ENCODE peak calls at places on chromosome X, in five cellular contexts. P is astrocyte of the cerebellum, M is WERI-Rb-1, C is neural progenitor cell, H is foreskin fibroblast. B is an unnamed sample.

GRCh38 chrX:11472879-11473278 is 179.7 kb downstream of the AMELX start:
- DNase-seq in H (no peak), P (no peak), M (no peak), C (no peak), B (no peak)

GRCh38 chrX:53556868-53557267 is 122.7 kb upstream of the HSD17B10 start:
- DNase-seq in C (no peak), H (no peak), M (no peak), P (no peak), B (no peak)

GRCh38 chrX:45722471-45722870 is 521.8 kb upstream of the DIPK2B start:
- DNase-seq in M (no peak), H (no peak), C (no peak), P (no peak), B (no peak)

GRCh38 chrX:2184089-2184488 is 316.7 kb downstream of the DHRSX start:
- DNase-seq in C (no peak), M (no peak), H (no peak), P (no peak), B (no peak)

GRCh38 chrX:6210230-6210629 is 18.4 kb downstream of the NLGN4X start:
- DNase-seq in H (no peak), P (no peak), M (no peak), C (no peak), B (no peak)

GRCh38 chrX:106201502-106202178 is 33.5 kb downstream of the PWWP3B start:
- DNase-seq in P (no peak), C (peak), M (no peak), H (no peak), B (no peak)

GRCh38 chrX:18899796-18900380 is 84.0 kb downstream of the PHKA2 start:
- DNase-seq in C (peak), H (peak), P (no peak), M (peak), B (no peak)

GRCh38 chrX:147912093-147912801 is 528 bp downstream of the FMR1 start:
- DNase-seq in H (peak), P (no peak), M (peak), C (peak), B (peak)

GRCh38 chrX:49995021-49995731 is 72.8 kb downstream of the CLCN5 start:
- DNase-seq in C (no peak), M (no peak), P (no peak), H (peak), B (peak)

GRCh38 chrX:136272325-136272724 is 21.1 kb upstream of the MAP7D3 start:
- DNase-seq in M (no peak), H (no peak), P (no peak), C (no peak), B (no peak)

GRCh38 chrX:48573690-48574269 is 504 bp upstream of the RBM3 start:
- DNase-seq in M (no peak), H (no peak), P (no peak), C (no peak), B (no peak)

GRCh38 chrX:132257116-132257515 is 37.9 kb upstream of the RAP2C start:
- DNase-seq in H (no peak), C (no peak), M (no peak), P (peak), B (peak)

GRCh38 chrX:119455264-119455663 is 13.0 kb upstream of the SLC25A5 start:
- DNase-seq in C (no peak), M (no peak), H (no peak), P (no peak), B (peak)

GRCh38 chrX:151722241-151722846 is 6.5 kb downstream of the FATE1 start:
- DNase-seq in C (peak), M (peak), P (no peak), H (no peak), B (no peak)

GRCh38 chrX:20285513-20285912 is 18.8 kb upstream of the RPS6KA3 start:
- DNase-seq in M (no peak), C (no peak), H (no peak), P (no peak), B (no peak)

GRCh38 chrX:45743081-45743533 is 542.4 kb upstream of the DIPK2B start:
- DNase-seq in M (peak), C (no peak), P (no peak), H (peak), B (peak)

GRCh38 chrX:10884246-10884645 is 226.9 kb upstream of the HCCS start:
- DNase-seq in H (peak), M (no peak), C (no peak), P (no peak), B (no peak)

GRCh38 chrX:44748014-44748413 is 95.8 kb upstream of the DUSP21 start:
- DNase-seq in H (no peak), P (no peak), C (no peak), M (no peak), B (peak)

GRCh38 chrX:132908891-132909290 is 49.5 kb downstream of the HS6ST2 start:
- DNase-seq in P (no peak), H (no peak), M (no peak), C (peak), B (no peak)

GRCh38 chrX:16585486-16586370 is 64.2 kb upstream of the S100G start:
- DNase-seq in H (no peak), C (no peak), M (no peak), P (no peak), B (no peak)

GRCh38 chrX:41009816-41010187 is 75.4 kb upstream of the USP9X start:
- DNase-seq in M (no peak), P (no peak), H (no peak), C (no peak), B (peak)

GRCh38 chrX:139286342-139286741 is 244.2 kb upstream of the F9 start:
- DNase-seq in C (no peak), P (no peak), H (no peak), M (no peak), B (no peak)

GRCh38 chrX:148698221-148698620 is 197.8 kb downstream of the AFF2 start:
- DNase-seq in M (no peak), H (no peak), C (no peak), P (no peak), B (no peak)

GRCh38 chrX:107619836-107620235 is 8.5 kb upstream of the PRPS1 start:
- DNase-seq in P (no peak), C (no peak), M (no peak), H (no peak), B (no peak)

GRCh38 chrX:149314031-149314430 is 191.1 kb downstream of the IDS start:
- DNase-seq in C (no peak), M (no peak), P (peak), H (peak), B (no peak)

GRCh38 chrX:87621697-87622096 is 104.1 kb downstream of the KLHL4 start:
- DNase-seq in P (no peak), M (no peak), H (no peak), C (no peak), B (no peak)

GRCh38 chrX:8873956-8874355 is 72.8 kb upstream of the FAM9A start:
- DNase-seq in C (no peak), M (no peak), P (no peak), H (no peak), B (no peak)

DNA sequence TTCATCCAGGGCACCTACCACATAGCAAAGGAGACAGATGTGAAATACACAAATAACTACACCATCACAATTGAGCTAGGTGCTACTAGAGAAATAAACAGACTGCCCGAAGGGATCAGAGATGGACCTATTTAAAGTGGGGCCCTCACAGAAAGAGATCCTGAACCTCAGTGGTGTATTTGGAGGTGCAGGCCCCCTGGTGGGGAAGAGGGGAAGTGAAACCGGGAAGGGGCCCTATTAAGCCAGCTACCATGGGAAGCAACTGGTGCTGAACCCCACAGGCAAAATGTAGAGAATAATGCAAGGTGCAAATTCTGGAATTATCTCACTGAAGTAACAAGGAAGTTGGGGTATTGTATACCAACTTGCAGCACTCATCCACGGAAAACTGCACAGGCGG is 78.6 kb upstream of the FAM9A start:
- DNase-seq in C (peak), P (no peak), H (no peak), M (peak), B (no peak)
- TF ChIP-seq CTCF in C (peak), P (peak), H (peak), M (peak), B (peak)

DNA sequence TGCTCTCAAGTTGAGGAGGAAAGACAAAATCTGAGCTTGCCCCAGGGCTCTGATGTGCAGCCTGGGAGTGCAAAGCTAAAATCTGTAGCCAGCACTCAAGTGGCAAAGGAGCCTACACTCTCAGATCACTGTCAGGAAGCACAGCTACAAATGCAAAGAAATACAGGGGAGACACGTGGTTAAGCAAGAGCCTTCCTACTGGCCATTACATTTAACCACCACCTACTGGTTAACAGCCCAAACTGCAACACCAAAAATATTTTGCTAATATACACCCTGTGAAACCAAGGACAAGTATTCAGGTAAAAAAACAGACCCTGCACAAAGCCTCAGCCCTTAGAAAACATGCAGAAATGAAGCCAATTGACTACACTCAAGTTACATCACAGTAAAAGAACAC is 170.4 kb upstream of the FGF16 start:
- DNase-seq in P (no peak), H (no peak), C (no peak), M (no peak), B (no peak)
- TF ChIP-seq CTCF in P (no peak), H (no peak), C (peak), M (peak), B (no peak)

DNA sequence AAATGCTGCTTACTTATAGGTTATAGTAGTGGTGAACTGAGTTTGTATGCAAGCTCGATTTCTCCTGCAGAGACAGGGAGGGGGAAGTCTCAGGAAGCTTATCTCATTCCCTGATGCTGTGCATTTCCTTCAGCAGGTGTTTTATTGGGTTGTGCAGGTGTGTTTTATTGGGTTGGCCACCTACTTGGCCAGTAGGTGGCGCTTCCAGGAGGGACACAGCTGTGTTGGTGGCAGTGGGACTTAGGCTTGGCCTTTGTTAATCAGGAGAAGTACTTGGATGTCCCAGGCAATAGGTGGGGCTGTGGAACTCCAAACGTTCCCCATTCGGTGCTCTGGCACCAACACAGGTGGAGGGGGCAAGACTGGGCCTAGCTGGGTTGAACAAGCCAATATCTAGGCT is 196.0 kb upstream of the DCAF8L1 start:
- DNase-seq in H (no peak), M (peak), P (no peak), C (peak), B (no peak)
- TF ChIP-seq CTCF in H (no peak), M (peak), P (peak), C (peak), B (peak)

GRCh38 chrX:68807818-68808217 is 21.0 kb upstream of the EFNB1 start:
- DNase-seq in P (no peak), H (no peak), C (peak), M (no peak), B (no peak)
- TF ChIP-seq CTCF in P (peak), H (peak), C (peak), M (peak), B (peak)

GRCh38 chrX:17590892-17591740 is 146.2 kb upstream of the SCML1 start:
- DNase-seq in P (peak), M (peak), C (peak), H (peak), B (peak)
- TF ChIP-seq CTCF in P (peak), M (peak), C (peak), H (peak), B (peak)

GRCh38 chrX:154761977-154762528 is 611 bp upstream of the DKC1 start:
- DNase-seq in M (no peak), C (no peak), P (no peak), H (no peak), B (no peak)

GRCh38 chrX:154758696-154759095 is 4.0 kb upstream of the DKC1 start:
- DNase-seq in M (no peak), P (no peak), C (no peak), H (no peak), B (no peak)

GRCh38 chrX:154762529-154763296 is at the start of gene DKC1:
- DNase-seq in C (peak), P (peak), H (peak), M (peak), B (peak)
- TF ChIP-seq CTCF in C (peak), P (no peak), H (no peak), M (peak), B (peak)

GRCh38 chrX:97314348-97314747 is 430.6 kb downstream of the RPA4 start:
- DNase-seq in M (no peak), P (no peak), H (no peak), C (no peak), B (no peak)

GRCh38 chrX:97311066-97311778 is 427.5 kb downstream of the RPA4 start:
- DNase-seq in M (no peak), C (no peak), P (no peak), H (no peak), B (no peak)

GRCh38 chrX:97310373-97310772 is 426.7 kb downstream of the RPA4 start:
- DNase-seq in C (peak), P (peak), H (no peak), M (no peak), B (no peak)

GRCh38 chrX:97320305-97320704 is 436.6 kb downstream of the RPA4 start:
- DNase-seq in H (no peak), P (no peak), C (no peak), M (no peak), B (no peak)

DNA sequence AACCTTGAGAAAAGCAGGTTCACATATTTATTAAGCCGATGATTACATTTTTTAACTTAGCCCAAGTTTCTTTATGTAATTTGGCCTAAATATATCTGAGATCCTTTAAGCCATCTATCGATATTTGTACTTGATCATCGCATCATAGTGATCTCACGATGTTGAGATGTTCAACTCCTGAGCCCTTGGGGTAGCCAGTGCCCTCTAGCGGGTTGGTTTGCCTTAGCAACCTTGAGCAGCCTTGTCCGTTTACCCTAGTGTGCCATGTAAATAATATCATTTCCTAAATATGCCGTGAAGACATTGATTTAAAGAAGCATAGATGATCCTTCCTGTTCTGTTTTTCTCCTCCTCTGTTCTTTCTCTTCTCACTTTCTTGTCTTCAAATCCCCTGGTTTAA is 432.2 kb downstream of the RPA4 start:
- DNase-seq in P (no peak), C (no peak), M (peak), H (no peak), B (no peak)
- TF ChIP-seq CTCF in P (no peak), C (peak), M (peak), H (no peak), B (no peak)

GRCh38 chrX:72006461-72006860 is 95.8 kb downstream of the NHSL2 start:
- DNase-seq in H (no peak), C (no peak), M (no peak), P (no peak), B (no peak)
- TF ChIP-seq CTCF in H (no peak), C (no peak), M (no peak), P (no peak), B (no peak)

GRCh38 chrX:9882669-9883446 is 84.3 kb upstream of the CLDN34 start:
- DNase-seq in P (no peak), M (no peak), H (no peak), C (no peak), B (no peak)
- TF ChIP-seq CTCF in P (no peak), M (no peak), H (no peak), C (peak), B (no peak)

GRCh38 chrX:68090266-68090665 is 343.0 kb downstream of the OPHN1 start:
- DNase-seq in C (no peak), P (no peak), H (no peak), M (no peak), B (no peak)
- TF ChIP-seq CTCF in C (peak), P (peak), H (no peak), M (no peak), B (peak)

B was measured in HFFc6.